ENCODE peak calls at places on chromosomes 16 and 17, in six cellular contexts. V is brain microvascular endothelial cell, T is astrocyte, A is ascending aorta, J is mesenchymal stem cell, X is left ventricle myocardium inferior. L is an unnamed sample.

GRCh38 chr17:62653831-62654829 is 26.7 kb downstream of the MRC2 start:
- DNase-seq in V (no peak), T (peak; percentile 33), A (peak; percentile 7), J (peak; percentile 77), X (peak; percentile 87), L (peak; percentile 48)

GRCh38 chr16:15434425-15435215 is at the start of gene BMERB1:
- DNase-seq in V (peak; percentile 61), T (peak; percentile 60), A (peak; percentile 18), J (peak; percentile 83), X (peak; percentile 74), L (peak; percentile 37)

GRCh38 chr16:50216231-50216630 is 50.1 kb upstream of the ADCY7 start:
- DNase-seq in V (no peak), T (no peak), A (no peak), J (no peak), X (no peak), L (no peak)

GRCh38 chr17:64661731-64661980 is 451 bp downstream of the SMURF2 start:
- DNase-seq in V (no peak), T (no peak), A (peak; percentile 22), J (no peak), X (no peak), L (no peak)

GRCh38 chr17:19716108-19717030 is at the start of gene SLC47A2:
- DNase-seq in V (no peak), T (no peak), A (no peak), J (no peak), X (no peak), L (no peak)

GRCh38 chr16:71767060-71767900 is 41.4 kb downstream of the AP1G1 start:
- DNase-seq in V (no peak), T (no peak), A (no peak), J (no peak), X (no peak), L (no peak)

GRCh38 chr17:10278218-10278617 is 79.8 kb upstream of the GAS7 start:
- DNase-seq in V (no peak), T (no peak), A (no peak), J (no peak), X (no peak), L (no peak)

GRCh38 chr16:65769055-65769465 is 597.4 kb upstream of the CDH5 start:
- DNase-seq in V (peak; percentile 49), T (peak; percentile 79), A (no peak), J (peak; percentile 5), X (no peak), L (no peak)

GRCh38 chr16:1160773-1161348 is 8.0 kb downstream of the CACNA1H start:
- DNase-seq in V (no peak), T (no peak), A (no peak), J (no peak), X (no peak), L (no peak)

GRCh38 chr17:71527311-71527710 is 593.5 kb upstream of the SOX9 start:
- DNase-seq in V (peak; percentile 34), T (peak; percentile 56), A (no peak), J (no peak), X (no peak), L (no peak)

GRCh38 chr16:2663553-2664521 is 18.5 kb upstream of the KCTD5 start:
- DNase-seq in V (no peak), T (peak; percentile 41), A (no peak), J (peak; percentile 60), X (no peak), L (no peak)

GRCh38 chr16:2075631-2076030 is 27.8 kb downstream of the TSC2 start:
- DNase-seq in V (no peak), T (no peak), A (no peak), J (no peak), X (no peak), L (no peak)

GRCh38 chr16:28981517-28981916 is 3.3 kb upstream of the LAT start:
- DNase-seq in V (no peak), T (no peak), A (no peak), J (no peak), X (no peak), L (no peak)

GRCh38 chr17:10019941-10020403 is 114.9 kb upstream of the RCVRN start:
- DNase-seq in V (no peak), T (no peak), A (no peak), J (peak; percentile 35), X (no peak), L (no peak)

DNA sequence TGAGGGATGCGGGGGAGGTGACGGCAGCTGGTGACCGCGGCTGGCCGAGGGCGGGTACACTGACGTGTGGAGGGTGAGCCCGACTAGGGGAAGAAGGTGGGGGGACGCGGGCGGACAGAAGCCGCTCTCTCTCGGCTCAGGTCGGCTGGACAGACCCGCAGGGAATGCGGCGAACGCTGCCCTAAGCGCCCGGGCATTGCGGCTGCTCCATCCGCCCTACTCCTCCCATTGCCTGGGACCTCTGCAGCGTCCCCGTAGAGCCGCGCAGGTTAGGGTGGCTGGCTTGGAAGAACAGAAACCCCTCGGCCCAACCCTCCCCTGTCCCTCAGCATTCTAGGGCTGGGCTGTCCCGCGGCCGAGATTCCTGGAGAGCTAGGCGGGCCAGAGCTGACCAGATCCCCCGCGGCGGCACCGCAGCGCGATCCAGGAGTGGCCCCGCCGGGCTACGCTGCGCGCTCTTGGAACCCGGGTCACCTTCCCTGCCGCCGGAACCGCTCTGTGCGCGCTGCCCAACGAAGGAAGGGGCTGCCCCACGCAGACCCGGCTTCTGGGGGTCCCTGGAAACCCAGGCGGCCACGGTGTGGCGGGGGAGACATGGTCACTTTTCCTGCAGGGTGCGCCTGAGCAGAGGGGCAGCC is 3.0 kb downstream of the DLX4 start:
- DNase-seq in V (no peak), T (no peak), A (no peak), J (no peak), X (no peak), L (no peak)
- H3K4me3 ChIP-seq in V (no peak overlapping the region), T (no peak overlapping the region), A (no peak overlapping the region), J (peak overlapping the region; percentile 16), X (peak overlapping the region; percentile 39), L (no peak overlapping the region)

GRCh38 chr17:38449364-38449763 is 21.1 kb downstream of the ARHGAP23 start:
- DNase-seq in V (no peak), T (peak; percentile 54), A (no peak), J (peak; percentile 49), X (no peak), L (no peak)

GRCh38 chr17:38451840-38452529 is 23.7 kb downstream of the ARHGAP23 start:
- DNase-seq in V (peak; percentile 77), T (peak; percentile 89), A (no peak), J (peak; percentile 94), X (no peak), L (peak; percentile 76)

GRCh38 chr17:38450699-38451029 is 22.4 kb downstream of the ARHGAP23 start:
- DNase-seq in V (no peak), T (no peak), A (no peak), J (peak; percentile 72), X (no peak), L (no peak)

GRCh38 chr17:38452719-38453118 is 24.5 kb downstream of the ARHGAP23 start:
- DNase-seq in V (no peak), T (no peak), A (no peak), J (peak; percentile 51), X (no peak), L (no peak)

DNA sequence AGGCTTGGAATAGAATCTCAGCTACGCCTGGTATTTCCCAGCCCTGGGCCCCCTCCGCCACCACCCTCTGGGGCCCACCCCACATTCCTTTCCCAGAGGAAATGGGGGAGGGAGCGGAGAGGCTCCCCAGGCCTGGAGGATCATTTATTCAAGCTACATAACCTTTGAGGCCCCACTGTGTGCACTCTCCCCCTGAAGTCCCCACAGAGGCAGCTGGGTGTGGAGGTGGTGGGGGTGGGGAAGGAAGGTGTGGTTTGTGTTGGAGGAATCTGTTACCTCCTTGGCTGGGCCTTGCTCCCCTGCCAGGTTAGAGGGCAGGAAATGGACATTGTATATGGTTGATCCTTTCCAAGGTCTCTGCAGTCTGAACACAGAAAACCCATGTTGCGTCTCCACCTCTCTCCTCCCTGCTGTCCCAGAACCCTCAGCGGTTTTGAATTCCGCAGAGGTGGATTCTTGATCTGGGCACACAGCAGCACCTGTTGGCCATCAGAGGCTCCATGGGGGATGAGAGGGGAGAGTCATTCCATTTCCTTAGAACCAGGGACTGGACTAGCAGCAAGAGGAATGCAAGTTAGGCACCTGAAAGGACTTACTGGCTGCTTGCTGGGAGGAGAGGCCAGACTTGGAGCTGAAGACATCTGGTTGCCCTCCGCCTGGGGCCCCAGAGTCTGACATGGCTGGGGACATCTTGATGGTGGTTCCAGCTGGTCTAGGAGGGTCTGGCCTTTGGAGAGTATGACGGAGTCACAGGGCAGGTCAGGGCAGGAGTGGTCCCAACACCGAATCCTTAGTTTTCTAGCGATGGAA is 23.0 kb downstream of the ARHGAP23 start:
- DNase-seq in V (peak; percentile 50), T (peak; percentile 80), A (no peak), J (no peak), X (peak; percentile 65), L (no peak)
- H3K4me3 ChIP-seq in V (peak overlapping the region; percentile 44), T (peak overlapping the region; percentile 56), A (no peak overlapping the region), J (no peak overlapping the region), X (peak overlapping the region; percentile 69), L (peak overlapping the region; percentile 43)

GRCh38 chr17:29140631-29141483 is 39.3 kb downstream of the MYO18A start:
- DNase-seq in V (no peak), T (no peak), A (no peak), J (peak; percentile 72), X (no peak), L (no peak)
- H3K4me3 ChIP-seq in V (peak overlapping the region; percentile 24), T (peak overlapping the region; percentile 8), A (peak overlapping the region; percentile 47), J (no peak overlapping the region), X (peak overlapping the region; percentile 72), L (peak overlapping the region; percentile 39)

GRCh38 chr17:59423137-59423703 is 91.8 kb downstream of the YPEL2 start:
- DNase-seq in V (peak; percentile 78), T (peak; percentile 56), A (no peak), J (peak; percentile 74), X (peak; percentile 24), L (peak; percentile 83)
- H3K4me3 ChIP-seq in V (no peak overlapping the region), T (no peak overlapping the region), A (peak overlapping the region; percentile 34), J (no peak overlapping the region), X (peak overlapping the region; percentile 12), L (no peak overlapping the region)

DNA sequence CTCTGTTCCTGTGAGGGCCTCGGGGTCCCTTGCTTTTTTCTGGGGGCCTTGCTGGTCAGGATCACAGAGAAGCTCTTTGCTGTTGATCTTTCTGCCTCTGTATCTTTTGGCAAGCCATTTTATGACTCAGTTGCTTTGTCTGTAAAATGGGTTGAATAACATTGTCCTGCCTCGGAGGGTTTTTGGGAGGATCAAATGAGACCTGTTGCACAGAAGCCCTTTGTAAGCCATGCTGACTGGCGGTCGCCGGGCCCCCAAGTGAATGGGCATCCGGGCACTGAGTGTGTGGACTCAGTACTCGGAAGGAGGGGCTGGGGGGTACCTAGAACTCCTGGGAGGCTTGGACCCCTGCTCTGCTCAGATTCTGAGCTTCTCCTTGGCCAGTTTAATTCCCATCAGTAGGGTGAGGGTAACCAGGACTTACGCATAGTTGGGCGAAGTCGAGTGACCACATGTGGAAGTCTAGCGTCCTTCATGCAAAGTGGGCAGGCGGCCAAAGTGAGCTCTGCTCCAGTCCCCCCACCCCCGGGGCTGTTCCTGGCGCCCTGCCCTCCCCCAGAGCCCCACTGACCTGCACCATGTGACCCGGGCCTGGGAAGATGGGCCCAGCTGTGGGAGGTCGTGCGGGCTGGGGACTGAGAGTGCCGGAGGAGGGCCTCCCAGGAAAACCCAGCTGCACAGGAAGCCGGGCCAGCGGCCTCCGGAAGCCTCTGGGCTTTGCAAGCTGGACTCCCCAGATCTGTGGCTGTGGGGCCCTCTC is 284.0 kb downstream of the SEC14L1 start:
- DNase-seq in V (peak; percentile 89), T (peak; percentile 92), A (no peak), J (peak; percentile 99), X (peak; percentile 95), L (peak; percentile 96)
- H3K4me3 ChIP-seq in V (no peak overlapping the region), T (no peak overlapping the region), A (no peak overlapping the region), J (no peak overlapping the region), X (peak overlapping the region; percentile 33), L (no peak overlapping the region)

L was measured in skeletal muscle cell.